ENCODE peak calls at places on chromosomes 2 and 18, in nine cellular contexts. I is B cell; O is CD4-positive, alpha-beta T cell; B is GM13976; W is uterus; M is naive B cell; C is fibroblast of the conjunctiva; L is NCI-H1092 treated with DMSO at 0.1 percent for 48 hours; R is cerebellum. D is an unnamed sample.

GRCh38 chr2:175414872-175415487 is 233.5 kb upstream of the ATP5MC3 start:
- DNase-seq in C (peak; percentile 57), I (no peak), M (no peak), O (no peak), W (peak; percentile 30), L (peak; percentile 56), B (peak; percentile 18), R (no peak), D (peak; percentile 5)

GRCh38 chr2:173191601-173192000 is 116.0 kb downstream of the MAP3K20 start:
- DNase-seq in W (no peak), B (no peak), M (no peak), L (no peak), R (no peak), O (no peak), C (no peak), I (no peak), D (no peak)

GRCh38 chr2:97845818-97846217 is 132.4 kb downstream of the ZAP70 start:
- DNase-seq in C (no peak), W (no peak), O (no peak), I (no peak), B (no peak), L (no peak), M (no peak), R (no peak), D (no peak)

GRCh38 chr2:13308989-13309388 is 592.3 kb downstream of the TRIB2 start:
- DNase-seq in L (no peak), M (no peak), O (no peak), B (no peak), I (no peak), R (no peak), W (no peak), C (no peak), D (no peak)

GRCh38 chr2:203569677-203570316 is 34.7 kb upstream of the RAPH1 start:
- DNase-seq in R (no peak), L (no peak), W (no peak), O (no peak), B (no peak), C (no peak), I (no peak), M (no peak), D (no peak)

GRCh38 chr2:216115224-216115582 is 6.1 kb downstream of the XRCC5 start:
- DNase-seq in I (no peak), C (no peak), L (no peak), R (peak; percentile 26), M (no peak), O (no peak), W (no peak), B (no peak), D (no peak)

GRCh38 chr18:57437433-57437781 is 2.2 kb downstream of the ONECUT2 start:
- DNase-seq in C (no peak), L (peak; percentile 76), I (no peak), M (no peak), R (no peak), B (peak; percentile 27), O (no peak), W (no peak), D (no peak)

GRCh38 chr2:49459314-49459993 is 305.1 kb upstream of the FSHR start:
- DNase-seq in I (no peak), O (no peak), B (no peak), M (no peak), W (no peak), C (no peak), R (no peak), L (no peak), D (no peak)

GRCh38 chr2:169768262-169768995 is 30.2 kb upstream of the SSB start:
- DNase-seq in O (peak; percentile 16), L (no peak), M (peak; percentile 23), I (peak; percentile 58), R (no peak), B (peak; percentile 54), C (no peak), W (peak; percentile 16), D (no peak)

GRCh38 chr18:76564117-76564516 is 69.1 kb upstream of the ZNF516 start:
- DNase-seq in I (no peak), B (no peak), M (no peak), L (no peak), C (peak; percentile 8), O (no peak), R (no peak), W (no peak), D (no peak)

GRCh38 chr18:74963820-74964446 is 245.0 kb downstream of the PTGR3 start:
- DNase-seq in C (peak; percentile 37), B (peak; percentile 33), R (no peak), W (no peak), I (no peak), L (peak; percentile 91), O (no peak), M (no peak), D (no peak)

GRCh38 chr2:160306985-160307384 is 106.9 kb upstream of the ITGB6 start:
- DNase-seq in W (peak; percentile 51), I (no peak), C (peak; percentile 89), B (no peak), O (no peak), M (no peak), L (no peak), R (no peak), D (peak; percentile 20)

GRCh38 chr2:240554767-240555493 is 2.9 kb downstream of the ANKMY1 start:
- DNase-seq in W (no peak), R (no peak), B (no peak), L (no peak), C (no peak), O (no peak), I (peak; percentile 8), M (no peak), D (no peak)

GRCh38 chr18:7317804-7318231 is 86.9 kb downstream of the LRRC30 start:
- DNase-seq in I (no peak), L (no peak), W (no peak), M (no peak), B (no peak), C (no peak), O (no peak), R (no peak), D (no peak)

GRCh38 chr2:173934895-173935294 is 30.3 kb downstream of the SP3 start:
- DNase-seq in M (no peak), W (no peak), O (no peak), I (no peak), B (no peak), C (no peak), L (no peak), R (no peak), D (no peak)

GRCh38 chr2:207746131-207746530 is 23.6 kb downstream of the FZD5 start:
- DNase-seq in L (peak; percentile 46), M (peak; percentile 46), O (no peak), C (peak; percentile 72), R (peak; percentile 68), W (peak; percentile 39), B (peak; percentile 65), I (peak; percentile 42), D (peak; percentile 15)

GRCh38 chr2:166179201-166179600 is 51.4 kb upstream of the SCN1A start:
- DNase-seq in B (no peak), M (no peak), I (no peak), W (no peak), R (no peak), C (peak; percentile 3), O (no peak), L (no peak), D (no peak)

GRCh38 chr18:905948-906415 is 1.3 kb downstream of the ADCYAP1 start:
- DNase-seq in R (peak; percentile 9), M (no peak), O (no peak), W (no peak), B (peak; percentile 32), C (no peak), I (no peak), L (peak; percentile 31), D (no peak)

GRCh38 chr18:58391932-58392331 is 237.0 kb downstream of the ALPK2 start:
- DNase-seq in M (no peak), O (no peak), W (no peak), I (no peak), L (no peak), R (no peak), C (no peak), B (no peak), D (no peak)

GRCh38 chr2:231929961-231930600 is 3.9 kb upstream of the NPPC start:
- DNase-seq in R (no peak), I (no peak), L (no peak), C (no peak), M (no peak), W (peak; percentile 86), B (peak; percentile 69), O (no peak), D (no peak)

GRCh38 chr2:128413014-128413717 is 94.5 kb upstream of the HS6ST1 start:
- DNase-seq in W (no peak), I (no peak), L (no peak), C (no peak), M (no peak), B (no peak), R (no peak), O (no peak), D (no peak)

GRCh38 chr2:105866439-105867170 is 121.9 kb downstream of the NCK2 start:
- DNase-seq in O (no peak), M (no peak), I (no peak), W (no peak), C (no peak), B (no peak), R (no peak), L (no peak), D (no peak)

GRCh38 chr2:189350515-189351209 is 90.6 kb upstream of the WDR75 start:
- DNase-seq in L (no peak), R (no peak), B (no peak), O (no peak), W (peak; percentile 36), I (no peak), C (peak; percentile 93), M (no peak), D (peak; percentile 23)

GRCh38 chr2:103809390-103809789 is 1044.5 kb upstream of the POU3F3 start:
- DNase-seq in W (no peak), R (no peak), L (no peak), M (no peak), B (no peak), C (no peak), O (no peak), I (no peak), D (no peak)

GRCh38 chr18:63511285-63511684 is 30.9 kb upstream of the SERPINB12 start:
- DNase-seq in C (peak; percentile 12), W (no peak), R (peak; percentile 5), I (no peak), M (no peak), O (no peak), B (no peak), L (peak; percentile 51), D (no peak)

GRCh38 chr2:225466891-225467604 is 67.5 kb downstream of the NYAP2 start:
- DNase-seq in W (no peak), I (no peak), M (no peak), L (no peak), R (no peak), B (no peak), C (no peak), O (no peak), D (no peak)

GRCh38 chr2:238995634-238996033 is 147.7 kb downstream of the TWIST2 start:
- DNase-seq in C (no peak), R (no peak), O (no peak), M (no peak), B (no peak), W (no peak), I (no peak), L (no peak), D (no peak)

D was measured in gastrocnemius medialis.